ENCODE peak calls at places on chromosomes 11 and 22, in four cellular contexts. H is lower lobe of right lung; K is CD8-positive, alpha-beta memory T cell; B is cardiac muscle cell. X is an unnamed sample.

GRCh38 chr22:27603823-27604190 is 197.7 kb downstream of the MN1 start:
- DNase-seq in H (no peak), K (no peak), B (peak; percentile 18), X (peak; percentile 85)

GRCh38 chr11:13429288-13429687 is 33.7 kb downstream of the BTBD10 start:
- DNase-seq in H (no peak), K (no peak), B (no peak), X (no peak)

GRCh38 chr11:67353317-67354313 is at the start of gene POLD4:
- DNase-seq in H (peak; percentile 99), K (peak; percentile 96), B (peak; percentile 97), X (peak; percentile 99)

GRCh38 chr11:111306321-111306720 is 8.0 kb downstream of the POU2AF3 start:
- DNase-seq in H (no peak), K (no peak), B (no peak), X (no peak)

GRCh38 chr11:62974848-62975522 is 9.8 kb downstream of the SLC22A6 start:
- DNase-seq in H (no peak), K (no peak), B (peak; percentile 88), X (no peak)

GRCh38 chr22:20021196-20022181 is 579 bp downstream of the TANGO2 start:
- DNase-seq in H (peak; percentile 85), K (no peak), B (peak; percentile 45), X (peak; percentile 85)

GRCh38 chr11:94650756-94651155 is 83.6 kb downstream of the PIWIL4 start:
- DNase-seq in H (peak; percentile 49), K (no peak), B (no peak), X (peak; percentile 73)

GRCh38 chr11:111561801-111562325 is 21.3 kb downstream of the LAYN start:
- DNase-seq in H (no peak), K (no peak), B (no peak), X (no peak)

GRCh38 chr11:130314184-130314748 is 451 bp downstream of the ZBTB44 start:
- DNase-seq in H (peak; percentile 76), K (peak; percentile 63), B (peak; percentile 68), X (peak; percentile 41)

DNA sequence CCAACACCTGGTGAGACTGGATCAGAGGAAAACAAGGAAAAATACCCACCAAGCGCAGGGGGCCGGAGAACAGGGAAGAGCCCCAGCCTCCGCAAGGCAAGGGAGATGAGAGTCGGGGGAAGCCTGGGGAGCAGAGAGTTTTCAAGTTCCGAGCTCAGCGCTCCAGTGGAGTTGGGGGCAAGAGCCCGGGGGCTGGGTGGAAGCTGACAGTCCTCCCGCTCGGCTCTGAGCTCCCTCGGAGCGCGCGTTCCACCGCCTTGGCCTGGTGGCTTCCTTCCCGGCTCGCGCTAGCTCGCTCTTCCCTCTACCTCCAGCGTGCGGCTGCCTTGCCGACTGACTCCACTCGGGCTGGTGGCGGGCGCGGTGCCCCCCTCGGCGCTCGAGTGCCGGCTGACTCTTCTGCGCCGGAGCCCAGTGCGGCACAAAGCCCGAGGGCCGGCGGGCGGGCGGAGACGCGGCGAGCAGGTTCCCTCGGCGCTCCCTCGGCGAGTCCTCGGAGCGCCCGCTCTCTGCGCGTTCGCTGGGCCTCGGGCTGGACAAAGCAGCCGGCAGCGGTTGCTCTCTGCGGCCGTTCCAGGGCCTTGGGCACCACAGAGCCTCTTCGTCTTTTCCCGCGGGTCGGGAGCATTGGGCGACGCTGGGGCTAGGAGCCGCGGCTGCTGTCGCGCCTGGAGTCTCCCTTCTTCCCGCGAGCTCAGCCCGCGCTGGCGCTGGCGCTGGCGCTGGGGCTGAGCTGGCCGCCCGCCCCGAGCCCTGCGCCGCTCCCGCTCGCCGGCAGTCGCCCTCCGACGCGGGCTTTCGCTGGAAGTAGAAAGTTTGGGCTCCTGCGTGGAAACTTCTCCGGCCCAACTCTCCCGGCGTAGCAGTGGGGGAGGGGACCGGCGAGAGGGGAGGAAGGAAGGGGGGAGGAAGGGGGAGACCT is 1.0 kb downstream of the PAX6 start:
- DNase-seq in H (peak; percentile 48), K (no peak), B (peak; percentile 67), X (no peak)
- H3K4me1 ChIP-seq in H (peaks cover 56% of the 10 kb centered on the region), K (peaks cover 44% of the 10 kb centered on the region), B (peaks cover 12% of the 10 kb centered on the region), X (peaks cover 8% of the 10 kb centered on the region)

GRCh38 chr22:47047321-47048122 is 285.1 kb downstream of the TBC1D22A start:
- DNase-seq in H (peak; percentile 28), K (no peak), B (no peak), X (peak; percentile 40)
- H3K27ac ChIP-seq in H (no peak overlapping the region), K (no peak overlapping the region), B (no peak overlapping the region), X (no peak overlapping the region)

GRCh38 chr22:17846326-17846992 is 72.2 kb upstream of the BID start:
- DNase-seq in H (no peak), K (no peak), B (no peak), X (peak; percentile 77)
- H3K4me3 ChIP-seq in H (no peak overlapping the region), K (no peak overlapping the region), B (no peak overlapping the region), X (no peak overlapping the region)

GRCh38 chr22:17767236-17768065 is 6.8 kb downstream of the BID start:
- DNase-seq in H (no peak), K (no peak), B (no peak), X (no peak)
- H3K4me1 ChIP-seq in H (peaks cover 24% of the 10 kb centered on the region), K (peaks cover 26% of the 10 kb centered on the region), B (no peaks in the 10 kb centered on the region), X (no peaks in the 10 kb centered on the region)

GRCh38 chr11:114162719-114163123 is 103.2 kb downstream of the ZBTB16 start:
- DNase-seq in H (peak; percentile 76), K (no peak), B (peak; percentile 74), X (peak; percentile 95)
- H3K27ac ChIP-seq in H (peak overlapping the region; percentile 97), K (no peak overlapping the region), B (no peak overlapping the region), X (peak overlapping the region; percentile 94)

DNA sequence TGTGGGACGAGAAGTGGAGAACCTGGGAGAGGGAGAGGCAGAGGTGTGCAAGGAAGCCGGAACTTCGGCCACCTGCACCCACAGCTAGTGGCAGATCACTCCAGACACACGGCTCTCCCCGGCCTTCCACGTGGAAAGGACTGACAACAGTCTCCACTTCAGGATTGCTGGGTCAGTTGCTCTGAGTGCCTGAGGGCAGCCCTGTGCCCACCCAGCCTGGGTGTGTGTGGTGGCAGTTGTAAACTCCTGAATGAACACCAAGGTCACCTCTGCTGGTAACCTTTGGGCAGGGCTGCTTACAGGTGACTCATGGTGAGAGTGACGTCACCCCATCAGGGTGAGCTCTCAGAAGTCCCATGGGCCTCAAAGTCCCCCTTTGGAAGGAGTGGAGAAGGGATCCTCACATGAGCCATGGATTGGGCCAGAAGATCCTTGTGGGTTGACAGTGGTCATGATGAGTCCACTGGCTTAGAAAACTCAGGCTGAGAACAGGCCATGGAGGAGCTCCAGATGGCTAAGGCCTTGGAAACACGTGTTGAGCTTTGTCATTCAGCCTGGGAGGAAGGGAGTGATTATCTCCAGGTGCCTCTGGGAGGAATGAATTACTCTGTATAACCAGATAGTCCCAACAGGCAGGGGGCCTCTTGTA is 71.3 kb downstream of the BCR start:
- DNase-seq in H (no peak), K (no peak), B (no peak), X (no peak)
- H3K4me3 ChIP-seq in H (no peak overlapping the region), K (no peak overlapping the region), B (no peak overlapping the region), X (no peak overlapping the region)

GRCh38 chr11:1920909-1921575 is 1.5 kb downstream of the TNNT3 start:
- DNase-seq in H (no peak), K (no peak), B (no peak), X (no peak)

GRCh38 chr11:1919428-1920127 is at the start of gene TNNT3:
- DNase-seq in H (no peak), K (no peak), B (no peak), X (no peak)

GRCh38 chr11:1921576-1922141 is 2.2 kb downstream of the TNNT3 start:
- DNase-seq in H (no peak), K (no peak), B (no peak), X (peak; percentile 73)

GRCh38 chr11:1918436-1919315 is 827 bp upstream of the TNNT3 start:
- DNase-seq in H (no peak), K (no peak), B (no peak), X (no peak)

DNA sequence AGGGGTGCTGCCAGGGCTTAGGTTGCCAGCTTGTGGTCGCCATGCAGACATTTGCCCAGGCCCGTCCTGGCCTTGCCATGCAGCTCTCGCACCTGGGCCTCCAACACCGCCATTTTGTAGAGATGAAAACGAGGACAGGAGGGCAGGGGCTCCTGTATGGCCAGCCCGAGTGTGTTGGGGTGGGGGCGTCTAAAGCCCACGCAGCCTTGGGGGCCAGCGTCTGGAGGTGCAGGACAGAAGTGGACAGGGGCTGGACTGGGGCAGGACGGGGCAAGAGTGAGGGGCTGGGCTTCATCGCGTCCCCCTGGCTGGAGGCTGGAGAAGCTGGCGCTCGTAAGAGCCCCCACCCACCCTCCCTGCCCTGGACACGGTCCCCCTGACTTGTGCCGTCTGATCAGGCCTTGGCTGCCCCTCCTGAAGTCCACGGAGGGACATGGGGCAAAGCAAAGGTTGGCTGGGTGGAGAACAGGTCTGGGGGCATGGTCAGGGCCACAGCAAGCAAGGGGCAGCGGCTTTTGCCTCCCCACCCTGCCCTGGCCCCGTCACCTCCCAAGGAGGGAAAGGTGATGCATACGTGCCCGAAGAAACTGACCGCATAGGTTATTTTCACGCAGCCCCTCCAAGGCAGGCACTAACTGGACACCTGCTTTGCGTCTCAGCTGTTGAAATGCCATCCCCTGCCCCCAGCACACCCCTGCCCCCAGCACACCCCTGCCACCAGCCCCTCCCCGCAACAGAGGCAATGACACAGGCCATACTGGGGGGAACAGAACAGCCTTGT is 815 bp downstream of the TNNT3 start:
- DNase-seq in H (no peak), K (no peak), B (no peak), X (no peak)
- H3K4me1 ChIP-seq in H (no peaks in the 10 kb centered on the region), K (peaks cover 4% of the 10 kb centered on the region), B (no peaks in the 10 kb centered on the region), X (peaks cover 11% of the 10 kb centered on the region)

DNA sequence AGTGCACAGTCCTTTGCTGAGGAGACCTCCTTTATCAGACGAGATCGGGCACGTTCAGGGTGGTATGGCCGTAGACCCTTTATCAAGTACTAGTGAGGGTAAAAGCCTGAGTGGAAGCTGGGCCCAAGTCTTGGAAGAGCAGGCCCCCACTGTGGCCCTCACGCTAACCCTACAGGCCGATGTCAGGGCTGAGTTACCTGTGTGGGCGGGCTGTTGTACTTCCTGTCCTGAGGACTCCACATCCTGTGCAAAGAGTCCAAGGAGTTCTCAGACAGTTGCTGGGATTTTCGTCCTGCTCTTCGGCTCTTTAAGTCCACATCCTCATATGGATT is 34.9 kb downstream of the RPL27A start:
- DNase-seq in H (no peak), K (no peak), B (no peak), X (no peak)
- H3K27ac ChIP-seq in H (peak overlapping the region; percentile 73), K (no peak overlapping the region), B (no peak overlapping the region), X (peak overlapping the region; percentile 81)

DNA sequence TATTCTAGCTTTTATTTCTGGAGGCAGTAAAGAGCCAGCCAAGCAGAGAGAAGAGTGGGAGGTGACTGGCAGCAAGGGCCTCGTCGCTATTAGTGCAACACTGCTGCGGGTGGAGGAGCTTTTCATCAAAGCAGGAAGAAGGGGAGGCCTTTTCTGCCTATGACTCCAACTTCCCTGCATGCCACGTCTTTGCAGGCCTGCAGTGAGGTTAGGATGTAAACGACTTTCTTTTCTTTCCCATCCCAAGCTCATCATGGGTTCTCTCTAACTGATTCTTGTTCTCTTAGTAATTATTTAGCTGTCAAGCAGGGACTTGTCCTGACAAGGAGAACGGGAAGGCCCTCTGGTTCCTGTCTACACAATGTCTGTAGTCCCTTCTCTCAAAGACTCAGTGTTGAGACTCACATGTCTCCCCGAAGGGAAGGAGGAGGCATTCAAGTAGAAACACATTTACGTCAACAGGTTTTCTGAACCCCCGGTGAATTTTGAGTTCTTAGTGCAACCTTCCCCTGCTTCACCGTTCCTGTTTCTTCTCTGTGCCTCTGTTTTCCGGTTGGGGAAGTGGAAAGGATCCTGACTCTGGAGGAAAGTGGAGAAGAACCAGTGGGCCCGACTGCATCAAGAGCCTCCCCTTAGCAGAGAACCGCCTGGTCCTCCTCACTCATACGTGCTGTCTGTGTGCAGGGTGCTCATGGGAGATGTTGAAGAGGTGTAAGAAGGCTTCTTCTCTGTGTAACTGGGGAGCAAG is 56.9 kb downstream of the PACS1 start:
- DNase-seq in H (peak; percentile 50), K (peak; percentile 7), B (peak; percentile 54), X (peak; percentile 69)
- H3K4me3 ChIP-seq in H (no peak overlapping the region), K (peak overlapping the region; percentile 0), B (no peak overlapping the region), X (no peak overlapping the region)

X was measured in tibial artery.